ENCODE peak calls at places on chromosomes 16 and 17, in four cellular contexts. One of them, this sample, is unnamed.

GRCh38 chr17:72169823-72170222 is 49.0 kb downstream of the SOX9 start:
- DNase-seq in endodermal cell: no peak
- DNase-seq in fibroblast of lung: no peak
- DNase-seq in GM23248: no peak
- DNase-seq in this sample: no peak

GRCh38 chr17:8173871-8174322 is 2.3 kb downstream of the TMEM107 start:
- DNase-seq in endodermal cell: peak
- DNase-seq in fibroblast of lung: no peak
- DNase-seq in GM23248: peak
- DNase-seq in this sample: no peak

GRCh38 chr16:8686031-8686621 is 11.7 kb downstream of the ABAT start:
- DNase-seq in endodermal cell: no peak
- DNase-seq in fibroblast of lung: no peak
- DNase-seq in GM23248: no peak
- DNase-seq in this sample: no peak

GRCh38 chr16:75402821-75403475 is 30.4 kb downstream of the CFDP1 start:
- DNase-seq in endodermal cell: no peak
- DNase-seq in fibroblast of lung: peak
- DNase-seq in GM23248: peak
- DNase-seq in this sample: no peak

GRCh38 chr16:56102159-56102798 is 89.0 kb upstream of the GNAO1 start:
- DNase-seq in endodermal cell: no peak
- DNase-seq in fibroblast of lung: no peak
- DNase-seq in GM23248: peak
- DNase-seq in this sample: no peak

GRCh38 chr17:17568772-17569195 is 22.7 kb downstream of the PEMT start:
- DNase-seq in endodermal cell: peak
- DNase-seq in fibroblast of lung: peak
- DNase-seq in GM23248: peak
- DNase-seq in this sample: no peak

GRCh38 chr16:15518412-15519351 is 84.3 kb downstream of the BMERB1 start:
- DNase-seq in endodermal cell: peak
- DNase-seq in fibroblast of lung: peak
- DNase-seq in GM23248: peak
- DNase-seq in this sample: no peak

GRCh38 chr17:27478901-27479531 is 22.8 kb downstream of the KSR1 start:
- DNase-seq in endodermal cell: no peak
- DNase-seq in fibroblast of lung: no peak
- DNase-seq in GM23248: no peak
- DNase-seq in this sample: no peak

GRCh38 chr16:53737563-53737962 is 33.6 kb downstream of the FTO start:
- DNase-seq in endodermal cell: no peak
- DNase-seq in fibroblast of lung: no peak
- DNase-seq in GM23248: no peak
- DNase-seq in this sample: no peak

GRCh38 chr17:14471052-14471451 is 170.2 kb downstream of the HS3ST3B1 start:
- DNase-seq in endodermal cell: no peak
- DNase-seq in fibroblast of lung: peak
- DNase-seq in GM23248: peak
- DNase-seq in this sample: no peak

GRCh38 chr17:27452828-27453227 is 3.4 kb upstream of the KSR1 start:
- DNase-seq in endodermal cell: no peak
- DNase-seq in fibroblast of lung: no peak
- DNase-seq in GM23248: no peak
- DNase-seq in this sample: no peak

GRCh38 chr16:87733190-87733589 is 32.6 kb downstream of the KLHDC4 start:
- DNase-seq in endodermal cell: no peak
- DNase-seq in fibroblast of lung: no peak
- DNase-seq in GM23248: no peak
- DNase-seq in this sample: no peak

GRCh38 chr16:86946396-86946795 is 368.0 kb downstream of the FOXL1 start:
- DNase-seq in endodermal cell: peak
- DNase-seq in fibroblast of lung: peak
- DNase-seq in GM23248: no peak
- DNase-seq in this sample: no peak

GRCh38 chr17:63798572-63799113 is 24.7 kb downstream of the DDX42 start:
- DNase-seq in endodermal cell: no peak
- DNase-seq in fibroblast of lung: no peak
- DNase-seq in GM23248: no peak
- DNase-seq in this sample: no peak

GRCh38 chr17:841313-841712 is 59.2 kb downstream of the MRM3 start:
- DNase-seq in endodermal cell: no peak
- DNase-seq in fibroblast of lung: no peak
- DNase-seq in GM23248: no peak
- DNase-seq in this sample: no peak

GRCh38 chr17:3485481-3486068 is 9.8 kb downstream of the ASPA start:
- DNase-seq in endodermal cell: no peak
- DNase-seq in fibroblast of lung: no peak
- DNase-seq in GM23248: no peak
- DNase-seq in this sample: no peak

GRCh38 chr17:58991718-58992331 is 114.9 kb downstream of the TRIM37 start:
- DNase-seq in endodermal cell: no peak
- DNase-seq in fibroblast of lung: peak
- DNase-seq in GM23248: peak
- DNase-seq in this sample: no peak

GRCh38 chr17:59853168-59853918 is 39.4 kb downstream of the TUBD1 start:
- DNase-seq in endodermal cell: peak
- DNase-seq in fibroblast of lung: peak
- DNase-seq in GM23248: peak
- DNase-seq in this sample: no peak

GRCh38 chr17:43402567-43402966 is 3.8 kb downstream of the ARL4D start:
- DNase-seq in endodermal cell: no peak
- DNase-seq in fibroblast of lung: no peak
- DNase-seq in GM23248: no peak
- DNase-seq in this sample: no peak

GRCh38 chr17:14664511-14664910 is 363.6 kb downstream of the HS3ST3B1 start:
- DNase-seq in endodermal cell: no peak
- DNase-seq in fibroblast of lung: no peak
- DNase-seq in GM23248: no peak
- DNase-seq in this sample: no peak

GRCh38 chr17:46813920-46814319 is 4.6 kb downstream of the WNT3 start:
- DNase-seq in endodermal cell: peak
- DNase-seq in fibroblast of lung: no peak
- DNase-seq in GM23248: no peak
- DNase-seq in this sample: no peak

GRCh38 chr16:14475370-14476139 is 154.5 kb downstream of the PARN start:
- DNase-seq in endodermal cell: no peak
- DNase-seq in fibroblast of lung: peak
- DNase-seq in GM23248: peak
- DNase-seq in this sample: no peak

GRCh38 chr16:82936941-82937551 is 310.3 kb downstream of the CDH13 start:
- DNase-seq in endodermal cell: no peak
- DNase-seq in fibroblast of lung: peak
- DNase-seq in GM23248: peak
- DNase-seq in this sample: no peak

GRCh38 chr17:45284176-45285140 is 22.6 kb upstream of the SPATA32 start:
- DNase-seq in endodermal cell: peak
- DNase-seq in fibroblast of lung: no peak
- DNase-seq in GM23248: no peak
- DNase-seq in this sample: no peak

GRCh38 chr16:81519298-81520150 is 74.9 kb downstream of the CMIP start:
- DNase-seq in endodermal cell: no peak
- DNase-seq in fibroblast of lung: no peak
- DNase-seq in GM23248: no peak
- DNase-seq in this sample: no peak

GRCh38 chr16:67391424-67392300 is 1.6 kb downstream of the TPPP3 start:
- DNase-seq in endodermal cell: no peak
- DNase-seq in fibroblast of lung: no peak
- DNase-seq in GM23248: peak
- DNase-seq in this sample: no peak

GRCh38 chr17:38466346-38467315 is 38.4 kb downstream of the ARHGAP23 start:
- DNase-seq in endodermal cell: no peak
- DNase-seq in fibroblast of lung: no peak
- DNase-seq in GM23248: peak
- DNase-seq in this sample: no peak

GRCh38 chr17:28285965-28286364 is 33.0 kb upstream of the TMEM97 start:
- DNase-seq in endodermal cell: no peak
- DNase-seq in fibroblast of lung: no peak
- DNase-seq in GM23248: no peak
- DNase-seq in this sample: no peak

DNA sequence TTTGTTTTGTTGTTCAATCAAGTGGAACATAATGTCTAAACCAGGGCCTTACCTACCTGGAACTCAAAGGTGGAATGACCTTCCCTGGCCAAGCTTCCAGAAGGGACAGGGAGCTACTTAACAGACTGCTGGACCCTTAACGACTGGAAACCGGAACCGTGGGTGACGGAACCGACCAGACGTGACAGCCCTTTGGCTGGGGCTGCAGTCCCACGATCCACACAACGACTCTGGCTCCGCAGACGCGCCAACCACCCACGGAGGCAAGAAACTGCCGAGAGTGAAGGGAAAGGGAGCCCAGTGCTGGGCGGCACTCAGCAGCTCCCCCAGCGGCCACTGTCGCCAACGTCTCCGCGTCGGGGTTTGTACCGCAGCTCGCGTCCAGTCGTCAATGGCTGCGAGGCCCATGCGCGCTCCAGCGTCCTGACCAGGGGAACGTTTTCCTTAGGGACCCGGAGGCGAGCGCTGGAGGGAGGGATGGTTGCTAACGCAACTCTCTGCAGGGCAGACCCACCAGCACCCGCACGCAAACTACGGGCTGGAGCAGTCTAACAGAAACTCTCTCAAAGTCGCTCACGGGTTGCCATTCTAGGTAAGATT is 5.5 kb upstream of the KIF22 start:
- DNase-seq in endodermal cell: peak
- DNase-seq in fibroblast of lung: peak
- DNase-seq in GM23248: peak
- DNase-seq in this sample: no peak
- H3K9ac ChIP-seq in endodermal cell: no peak
- H3K9ac ChIP-seq in fibroblast of lung: no peak
- H3K9ac ChIP-seq in GM23248: peak
- H3K9ac ChIP-seq in this sample: no peak

GRCh38 chr17:76255801-76256429 is 9.2 kb upstream of the UBALD2 start:
- DNase-seq in endodermal cell: no peak
- DNase-seq in fibroblast of lung: no peak
- DNase-seq in GM23248: no peak
- DNase-seq in this sample: no peak
- H3K9ac ChIP-seq in endodermal cell: no peak
- H3K9ac ChIP-seq in fibroblast of lung: no peak
- H3K9ac ChIP-seq in GM23248: no peak
- H3K9ac ChIP-seq in this sample: no peak

DNA sequence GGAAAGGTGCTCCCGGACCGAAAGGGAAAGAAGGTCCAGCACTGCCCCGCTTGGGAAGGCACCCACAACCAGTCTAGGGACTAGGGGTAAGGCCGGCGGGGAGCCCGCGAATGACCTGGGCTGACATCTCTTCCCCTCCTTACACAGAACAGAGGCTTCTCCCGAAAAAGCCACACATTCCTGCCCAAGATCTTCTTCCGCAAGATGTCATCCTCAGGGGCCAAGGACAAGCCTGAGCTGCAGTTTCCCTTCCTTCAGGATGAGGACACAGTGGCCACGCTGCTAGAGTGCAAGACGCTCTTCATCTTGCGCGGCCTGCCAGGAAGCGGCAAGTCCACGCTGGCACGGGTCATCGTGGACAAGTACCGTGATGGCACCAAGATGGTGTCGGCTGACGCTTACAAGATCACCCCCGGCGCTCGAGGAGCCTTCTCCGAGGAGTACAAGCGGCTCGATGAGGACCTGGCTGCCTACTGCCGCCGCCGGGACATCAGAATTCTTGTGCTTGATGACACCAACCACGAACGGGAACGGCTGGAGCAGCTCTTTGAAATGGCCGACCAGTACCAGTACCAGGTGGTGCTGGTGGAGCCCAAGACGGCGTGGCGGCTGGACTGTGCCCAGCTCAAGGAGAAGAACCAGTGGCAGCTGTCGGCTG is 1.5 kb downstream of the CNP start:
- DNase-seq in endodermal cell: peak
- DNase-seq in fibroblast of lung: no peak
- DNase-seq in GM23248: no peak
- DNase-seq in this sample: no peak
- H3K9ac ChIP-seq in endodermal cell: no peak
- H3K9ac ChIP-seq in fibroblast of lung: no peak
- H3K9ac ChIP-seq in GM23248: peak
- H3K9ac ChIP-seq in this sample: peak

DNA sequence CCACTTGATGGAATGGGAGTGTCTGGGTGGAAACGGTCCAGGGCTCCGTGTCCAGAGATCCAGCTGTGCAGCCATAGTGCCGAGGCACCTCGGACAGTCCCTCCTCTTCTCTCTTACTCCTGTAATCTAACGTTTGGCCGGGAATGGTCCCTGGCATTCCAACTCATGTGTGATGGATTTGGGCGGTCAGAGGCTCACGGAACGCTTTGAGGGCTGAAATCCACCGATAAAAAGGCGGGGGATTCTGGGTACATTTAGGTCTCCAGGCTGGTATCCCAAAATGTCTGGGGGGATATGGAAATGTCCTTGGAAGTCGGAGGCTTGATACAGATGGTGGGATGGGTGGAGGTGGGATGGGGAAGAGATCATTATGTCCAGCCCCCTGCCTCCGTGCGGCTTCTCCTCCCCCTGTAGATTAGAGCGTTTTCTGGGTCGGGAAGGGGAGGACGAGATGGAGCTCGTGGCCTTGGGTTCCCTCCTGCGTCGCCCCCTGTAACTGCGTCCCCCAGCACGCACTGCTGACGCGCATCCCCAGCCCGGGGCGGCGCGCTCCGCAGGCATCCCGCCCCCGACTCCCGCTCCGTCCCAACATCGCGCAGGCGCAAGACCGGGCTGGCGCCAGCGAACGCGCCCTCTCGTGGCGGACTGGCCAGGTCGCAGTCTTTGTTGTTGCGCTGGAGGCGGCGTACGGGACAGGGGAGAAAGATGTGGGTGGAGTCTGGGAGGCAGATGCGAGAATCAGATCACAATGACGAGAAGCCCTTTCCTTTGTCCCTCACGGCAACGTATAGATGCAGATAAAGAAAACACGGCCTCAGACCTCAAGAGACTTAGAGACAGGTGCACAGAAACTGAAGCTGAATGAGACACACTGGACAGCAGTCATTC is 4.5 kb upstream of the SGCA start:
- DNase-seq in endodermal cell: peak
- DNase-seq in fibroblast of lung: peak
- DNase-seq in GM23248: peak
- DNase-seq in this sample: peak
- H3K9ac ChIP-seq in endodermal cell: no peak
- H3K9ac ChIP-seq in fibroblast of lung: peak
- H3K9ac ChIP-seq in GM23248: peak
- H3K9ac ChIP-seq in this sample: peak